ENCODE peak calls at places on chromosome 18, in five cellular contexts. N is neuronal stem cell, J is BE2C, A is astrocyte, U is tibial nerve. X is an unnamed sample.

GRCh38 chr18:55479656-55480420 is 108.2 kb downstream of the TCF4 start:
- DNase-seq in N (no peak), J (no peak), A (peak; percentile 36), U (no peak), X (no peak)

GRCh38 chr18:32902566-32903330 is 129.9 kb upstream of the KLHL14 start:
- DNase-seq in N (no peak), J (no peak), A (no peak), U (no peak), X (no peak)

GRCh38 chr18:23053756-23054457 is 81.4 kb upstream of the CABLES1 start:
- DNase-seq in N (peak; percentile 40), J (peak; percentile 33), A (peak; percentile 68), U (no peak), X (no peak)

GRCh38 chr18:13264091-13264777 is 45.7 kb downstream of the LDLRAD4 start:
- DNase-seq in N (no peak), J (peak; percentile 42), A (peak; percentile 44), U (no peak), X (no peak)

GRCh38 chr18:36805105-36805504 is 23.7 kb downstream of the TPGS2 start:
- DNase-seq in N (no peak), J (no peak), A (no peak), U (no peak), X (no peak)

GRCh38 chr18:10050956-10051355 is 137.1 kb downstream of the VAPA start:
- DNase-seq in N (no peak), J (no peak), A (no peak), U (no peak), X (no peak)

GRCh38 chr18:31274915-31275314 is 43.0 kb upstream of the DSG1 start:
- DNase-seq in N (no peak), J (no peak), A (peak; percentile 72), U (peak; percentile 62), X (peak; percentile 86)

GRCh38 chr18:48827321-48828200 is 123.2 kb downstream of the SMAD7 start:
- DNase-seq in N (peak; percentile 55), J (no peak), A (peak; percentile 68), U (no peak), X (no peak)

DNA sequence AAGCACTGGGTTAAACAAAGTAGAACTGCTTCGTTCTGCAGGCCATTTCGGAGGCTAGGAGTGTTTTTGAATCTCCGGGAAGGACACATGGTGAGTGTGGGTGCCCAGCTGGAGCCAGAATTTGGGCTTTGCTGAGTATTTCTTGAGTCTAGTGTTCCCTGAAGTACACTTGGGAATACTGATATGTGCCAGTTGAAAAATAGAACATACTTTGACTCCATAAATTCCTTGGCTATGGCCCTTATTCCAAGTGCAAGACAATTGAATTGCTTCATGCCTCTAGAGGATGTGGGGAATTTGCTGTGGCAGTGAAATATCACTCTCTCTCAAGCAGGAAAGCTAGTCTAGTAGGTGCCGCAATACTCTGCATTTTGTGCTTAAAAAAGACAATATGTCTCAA is 330.0 kb downstream of the PTPRM start:
- DNase-seq in N (no peak), J (no peak), A (no peak), U (no peak), X (no peak)
- H3K4me3 ChIP-seq in N (no peak overlapping the region), J (no peak overlapping the region), A (no peak overlapping the region), U (no peak overlapping the region), X (no peak overlapping the region)

GRCh38 chr18:46071894-46072867 is at the start of gene PSTPIP2:
- DNase-seq in N (peak; percentile 24), J (peak; percentile 36), A (peak; percentile 46), U (peak; percentile 38), X (peak; percentile 68)
- H3K4me3 ChIP-seq in N (peak within 1 kb of the TSS; percentile 85), J (peak within 1 kb of the TSS; percentile 24), A (peak within 1 kb of the TSS; percentile 71), U (peak within 1 kb of the TSS; percentile 60), X (peak within 1 kb of the TSS; percentile 79)

GRCh38 chr18:67347499-67347898 is 169.0 kb downstream of the DSEL start:
- DNase-seq in N (no peak), J (no peak), A (no peak), U (no peak), X (no peak)
- H3K4me3 ChIP-seq in N (no peak overlapping the region), J (no peak overlapping the region), A (no peak overlapping the region), U (no peak overlapping the region), X (no peak overlapping the region)

DNA sequence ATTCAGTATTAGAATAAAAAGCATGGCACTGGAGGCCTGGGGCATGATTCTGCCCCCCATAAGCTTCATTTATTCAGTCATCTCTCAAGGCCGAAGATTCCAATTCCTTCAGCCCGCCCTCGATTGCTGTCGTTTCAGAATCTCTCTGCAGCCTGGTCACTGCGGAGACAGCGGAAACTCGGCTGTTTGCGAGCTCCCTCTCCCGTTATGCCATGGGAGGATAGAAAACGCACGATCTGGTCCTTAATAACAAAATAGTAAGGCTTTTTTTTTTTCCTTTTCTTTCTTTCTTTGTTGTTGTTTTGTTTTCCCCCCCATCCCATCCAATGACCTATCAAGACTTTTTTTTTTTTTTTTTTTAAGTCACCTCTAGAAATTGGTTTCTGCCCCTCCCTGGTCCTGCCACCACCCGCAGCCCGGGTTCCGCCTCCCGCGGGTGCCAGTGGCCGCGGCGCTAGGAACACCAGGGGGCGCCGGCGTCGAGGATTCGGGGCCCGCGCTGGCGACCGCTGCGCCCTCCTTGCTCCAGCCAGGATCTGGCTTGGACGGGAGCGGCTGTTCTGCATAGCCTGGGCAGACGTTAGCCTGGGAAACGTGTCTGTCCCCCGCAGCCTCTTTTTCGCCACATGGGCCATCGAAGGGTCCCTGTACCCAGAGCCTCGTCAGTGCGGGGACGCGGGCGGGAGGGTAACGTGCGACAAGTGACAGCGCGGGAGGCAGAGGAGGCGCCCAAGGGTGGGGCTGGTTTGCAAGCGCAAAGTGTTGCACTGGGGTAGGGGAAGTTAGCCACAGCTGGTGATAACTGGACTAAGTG is 10.0 kb downstream of the CPLX4 start:
- DNase-seq in N (peak; percentile 68), J (peak; percentile 77), A (peak; percentile 18), U (peak; percentile 51), X (peak; percentile 71)
- H3K4me3 ChIP-seq in N (no peak overlapping the region), J (peak overlapping the region; percentile 24), A (peak overlapping the region; percentile 21), U (peak overlapping the region; percentile 25), X (peak overlapping the region; percentile 20)

DNA sequence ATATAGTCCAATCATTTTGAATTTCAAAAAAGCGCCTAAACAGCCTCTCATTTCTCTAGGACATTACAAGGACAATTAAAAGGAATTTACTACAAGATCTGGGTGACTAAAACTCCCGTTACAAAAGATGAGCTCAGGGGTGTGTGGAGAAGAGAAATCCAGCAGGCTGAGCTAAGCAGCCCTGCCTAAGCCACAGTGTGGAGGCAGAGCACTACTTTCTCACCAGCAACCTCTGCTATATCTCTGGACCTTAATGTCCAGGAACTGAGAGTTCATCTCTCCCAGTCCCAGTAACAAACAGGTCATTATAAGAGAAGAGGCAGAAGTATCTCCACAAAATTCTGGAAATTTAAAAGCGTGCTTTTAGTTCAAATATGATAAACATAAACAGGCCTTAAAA is 18.9 kb upstream of the ANKRD62 start:
- DNase-seq in N (no peak), J (no peak), A (no peak), U (no peak), X (no peak)
- H3K4me3 ChIP-seq in N (no peak overlapping the region), J (no peak overlapping the region), A (no peak overlapping the region), U (no peak overlapping the region), X (no peak overlapping the region)

GRCh38 chr18:59231877-59232276 is 11.9 kb downstream of the GRP start:
- DNase-seq in N (no peak), J (no peak), A (no peak), U (no peak), X (no peak)
- H3K4me3 ChIP-seq in N (no peak overlapping the region), J (no peak overlapping the region), A (no peak overlapping the region), U (no peak overlapping the region), X (no peak overlapping the region)

GRCh38 chr18:5294618-5295230 is 802 bp downstream of the ZBTB14 start:
- DNase-seq in N (peak; percentile 54), J (peak; percentile 26), A (peak; percentile 51), U (no peak), X (peak; percentile 65)
- H3K4me3 ChIP-seq in N (peak overlapping the region; percentile 92), J (peak overlapping the region; percentile 71), A (peak overlapping the region; percentile 89), U (peak overlapping the region; percentile 88), X (peak overlapping the region; percentile 74)

GRCh38 chr18:47247036-47247832 is 4.2 kb downstream of the SKOR2 start:
- DNase-seq in N (no peak), J (no peak), A (no peak), U (no peak), X (no peak)
- H3K4me3 ChIP-seq in N (no peak overlapping the region), J (no peak overlapping the region), A (no peak overlapping the region), U (no peak overlapping the region), X (no peak overlapping the region)

DNA sequence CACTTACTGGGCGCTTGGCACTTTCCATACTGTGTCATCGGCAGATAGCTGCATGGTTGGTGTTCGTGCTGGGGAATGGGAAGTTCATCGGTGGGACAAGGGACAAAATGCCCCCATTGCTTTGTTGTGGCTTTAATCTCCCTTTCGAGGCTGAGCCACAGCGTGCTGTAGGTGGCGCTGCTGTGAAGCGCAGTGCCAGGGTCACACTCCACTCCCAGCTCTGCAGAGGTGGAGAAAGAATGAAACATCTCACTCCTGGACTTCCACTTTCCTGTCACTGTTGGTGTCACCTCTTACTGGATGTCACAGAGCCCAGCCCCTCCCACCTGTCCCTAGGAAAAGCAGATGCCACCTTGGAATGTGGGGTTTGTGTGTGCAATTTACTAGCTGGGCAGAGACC is 8.7 kb downstream of the TYMS start:
- DNase-seq in N (no peak), J (no peak), A (no peak), U (no peak), X (no peak)
- H3K4me3 ChIP-seq in N (no peak overlapping the region), J (no peak overlapping the region), A (no peak overlapping the region), U (no peak overlapping the region), X (no peak overlapping the region)